ENCODE peak calls at places on chromosomes 6 and 20, in ten cellular contexts. I is mucosa of descending colon; Z is CD4-positive, CD25-positive, alpha-beta regulatory T cell; R is BE2C; B is colonic mucosa; E is GM12878; G is Panc1; F is SK-N-MC; C is cardiac muscle cell; X is breast epithelium. P is an unnamed sample.

GRCh38 chr20:21515300-21516179 is 1.7 kb upstream of the NKX2-2 start:
- DNase-seq in R (no peak), I (no peak), C (no peak), Z (no peak), E (no peak), G (no peak), X (no peak), B (no peak), F (no peak), P (no peak)

GRCh38 chr20:56985286-56985685 is 281.2 kb downstream of the BMP7 start:
- DNase-seq in I (no peak), X (no peak), G (no peak), C (no peak), F (no peak), B (no peak), E (no peak), R (no peak), Z (no peak), P (no peak)

GRCh38 chr20:5510446-5510845 is 193.7 kb upstream of the PROKR2 start:
- DNase-seq in X (no peak), R (no peak), I (no peak), F (no peak), G (no peak), Z (no peak), C (peak; percentile 61), B (no peak), E (no peak), P (no peak)

GRCh38 chr20:51508780-51509179 is 33.7 kb downstream of the NFATC2 start:
- DNase-seq in X (no peak), Z (no peak), F (no peak), E (no peak), I (no peak), R (no peak), C (peak; percentile 71), B (no peak), G (no peak), P (no peak)

GRCh38 chr20:53070714-53071392 is 98.7 kb downstream of the TSHZ2 start:
- DNase-seq in E (no peak), G (no peak), B (no peak), R (no peak), F (no peak), I (no peak), C (no peak), Z (peak; percentile 23), X (no peak), P (no peak)

GRCh38 chr6:27518881-27519795 is 46.2 kb upstream of the ZNF184 start:
- DNase-seq in B (peak; percentile 72), X (no peak), C (peak; percentile 75), R (peak; percentile 70), G (peak; percentile 96), E (peak; percentile 83), Z (peak; percentile 69), I (peak; percentile 59), F (peak; percentile 96), P (peak; percentile 18)

GRCh38 chr6:17167327-17167979 is 65.6 kb downstream of the STMND1 start:
- DNase-seq in B (peak; percentile 62), E (no peak), R (peak; percentile 52), G (no peak), F (no peak), C (peak; percentile 80), X (no peak), Z (no peak), I (peak; percentile 53), P (peak; percentile 81)

GRCh38 chr6:137363805-137364138 is 130.4 kb downstream of the OLIG3 start:
- DNase-seq in X (no peak), R (no peak), E (no peak), I (no peak), Z (peak; percentile 58), G (no peak), F (no peak), C (no peak), B (no peak), P (no peak)

GRCh38 chr6:74834967-74835366 is 370.9 kb downstream of the COL12A1 start:
- DNase-seq in C (no peak), F (no peak), E (no peak), R (no peak), Z (no peak), G (no peak), X (no peak), I (no peak), B (no peak), P (no peak)

GRCh38 chr6:25627001-25627400 is 25.0 kb upstream of the SCGN start:
- DNase-seq in Z (no peak), B (no peak), C (no peak), I (no peak), E (no peak), F (no peak), R (no peak), X (no peak), G (no peak), P (no peak)

GRCh38 chr6:134229520-134229919 is 88.4 kb downstream of the SGK1 start:
- DNase-seq in C (no peak), X (no peak), B (no peak), F (no peak), G (no peak), E (no peak), Z (no peak), I (no peak), R (no peak), P (no peak)

GRCh38 chr20:33578510-33578909 is 83.6 kb upstream of the C20orf144 start:
- DNase-seq in Z (no peak), R (peak; percentile 72), F (no peak), B (no peak), E (no peak), X (no peak), I (no peak), C (no peak), G (no peak), P (no peak)

GRCh38 chr6:72617721-72618120 is 4.1 kb upstream of the KCNQ5 start:
- DNase-seq in B (no peak), I (no peak), C (no peak), X (no peak), E (no peak), Z (no peak), F (no peak), R (no peak), G (no peak), P (no peak)

GRCh38 chr6:146433881-146434741 is 109.5 kb upstream of the RAB32 start:
- DNase-seq in I (peak; percentile 27), Z (no peak), R (no peak), E (no peak), C (peak; percentile 40), X (no peak), B (no peak), F (no peak), G (no peak), P (no peak)

GRCh38 chr6:540490-540889 is 116.4 kb downstream of the HUS1B start:
- DNase-seq in Z (no peak), X (no peak), C (no peak), F (no peak), E (no peak), I (no peak), G (no peak), B (no peak), R (no peak), P (no peak)

DNA sequence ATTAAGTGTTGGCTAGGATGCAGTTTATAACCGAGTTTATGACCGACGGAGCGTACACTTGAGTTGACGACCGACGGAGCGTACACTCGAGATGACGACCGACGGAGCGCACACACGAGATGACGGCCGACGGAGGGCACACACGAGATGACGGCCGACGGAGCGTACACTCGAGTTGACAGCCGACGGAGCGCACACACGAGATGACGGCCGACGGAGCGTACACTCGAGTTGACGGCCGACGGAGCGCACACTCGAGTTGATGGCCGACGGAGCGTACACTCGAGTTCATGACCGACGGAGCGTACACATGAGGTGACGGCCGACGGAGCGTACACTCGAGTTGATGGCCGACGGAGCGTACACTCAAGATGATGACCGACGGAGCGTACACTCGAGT is 119.8 kb downstream of the HUS1B start:
- DNase-seq in G (no peak), X (no peak), C (no peak), Z (no peak), I (no peak), B (no peak), E (no peak), F (no peak), R (no peak), P (no peak)
- H3K9me3 ChIP-seq in G (no peaks in the 10 kb centered on the region), X (no peaks in the 10 kb centered on the region), C (no peaks in the 10 kb centered on the region), Z (peaks cover 3% of the 10 kb centered on the region), I (peaks cover 5% of the 10 kb centered on the region), B (no peaks in the 10 kb centered on the region), E (no peaks in the 10 kb centered on the region), F (no peaks in the 10 kb centered on the region), R (no peaks in the 10 kb centered on the region), P (no peaks in the 10 kb centered on the region)

GRCh38 chr6:133017581-133017980 is 203.2 kb downstream of the RPS12 start:
- DNase-seq in C (no peak), R (no peak), I (no peak), X (no peak), F (peak; percentile 34), B (no peak), G (no peak), E (no peak), Z (no peak), P (no peak)

GRCh38 chr6:133012774-133013173 is 198.4 kb downstream of the RPS12 start:
- DNase-seq in Z (no peak), C (no peak), G (no peak), X (no peak), E (no peak), R (no peak), I (no peak), F (no peak), B (no peak), P (no peak)
- H3K9me3 ChIP-seq in Z (no peaks in the 10 kb centered on the region), C (no peaks in the 10 kb centered on the region), G (no peaks in the 10 kb centered on the region), X (no peaks in the 10 kb centered on the region), E (no peaks in the 10 kb centered on the region), R (no peaks in the 10 kb centered on the region), I (no peaks in the 10 kb centered on the region), F (no peaks in the 10 kb centered on the region), B (no peaks in the 10 kb centered on the region), P (no peaks in the 10 kb centered on the region)

GRCh38 chr6:168822376-168822775 is 381.4 kb downstream of the SMOC2 start:
- DNase-seq in C (no peak), B (no peak), X (no peak), I (no peak), G (no peak), F (no peak), E (no peak), Z (no peak), R (no peak), P (no peak)
- H3K9me3 ChIP-seq in C (no peaks in the 10 kb centered on the region), B (no peaks in the 10 kb centered on the region), X (peaks cover under 1% of the 10 kb centered on the region), I (no peaks in the 10 kb centered on the region), G (no peaks in the 10 kb centered on the region), F (no peaks in the 10 kb centered on the region), E (no peaks in the 10 kb centered on the region), Z (no peaks in the 10 kb centered on the region), R (no peaks in the 10 kb centered on the region), P (peaks cover 6% of the 10 kb centered on the region)

DNA sequence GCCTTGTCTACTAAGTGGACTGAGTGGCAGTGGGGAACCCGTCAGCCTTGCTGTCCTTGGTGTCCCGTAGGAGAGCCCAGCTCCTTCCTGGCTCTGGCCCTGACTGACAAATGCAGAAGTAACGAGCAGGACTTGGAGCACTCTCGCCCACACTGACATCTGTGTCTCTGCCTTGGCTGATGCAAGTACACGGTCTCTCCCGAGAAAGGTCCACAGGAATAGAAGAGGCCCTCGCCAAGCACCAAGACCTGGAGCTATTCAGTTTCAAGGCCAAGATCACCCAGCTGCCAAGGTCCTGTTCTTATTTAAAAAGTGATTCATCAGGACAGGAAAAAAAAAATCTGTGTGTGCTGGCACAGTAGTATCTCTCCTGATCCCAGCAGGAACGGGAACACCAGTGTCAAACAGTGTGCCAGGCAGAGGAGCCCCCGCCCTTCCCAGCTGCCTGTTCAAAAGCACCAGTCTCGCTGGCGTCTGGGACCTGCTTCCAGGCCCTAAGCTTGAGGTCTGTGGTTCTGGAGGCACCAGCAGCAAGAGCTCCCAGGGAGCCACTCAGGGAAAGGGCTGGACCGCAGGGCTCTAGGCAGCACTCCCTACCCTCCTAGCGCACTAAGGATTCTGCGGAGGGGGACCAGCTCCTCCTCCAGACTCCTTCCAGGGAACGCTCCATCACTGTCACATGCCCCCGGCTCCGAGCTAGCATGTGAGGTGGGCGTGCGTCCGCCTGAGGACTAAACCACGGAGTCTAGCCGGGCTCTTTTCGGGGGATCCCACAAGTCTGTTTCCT is 376.9 kb downstream of the RNGTT start:
- DNase-seq in C (no peak), G (no peak), E (no peak), I (no peak), X (no peak), Z (no peak), B (no peak), R (no peak), F (no peak), P (peak; percentile 45)
- H3K9me3 ChIP-seq in C (no peaks in the 10 kb centered on the region), G (no peaks in the 10 kb centered on the region), E (no peaks in the 10 kb centered on the region), I (peaks cover 4% of the 10 kb centered on the region), X (no peaks in the 10 kb centered on the region), Z (peaks cover 3% of the 10 kb centered on the region), B (no peaks in the 10 kb centered on the region), R (no peaks in the 10 kb centered on the region), F (no peaks in the 10 kb centered on the region), P (no peaks in the 10 kb centered on the region)

P was measured in gastrocnemius medialis.